ENCODE peak calls at places on chromosomes 4 and X, in seven cellular contexts. E is uterus; C is GM12865; T is BJ; Y is stimulated activated CD4-positive, alpha-beta T cell treated with anti-CD3 and anti-CD28 coated beads, Interleukin-4, amount 100 ng/mL, for 48 hours; J is Panc1; S is HT1080. L is an unnamed sample.
A peak's percentile ranks its signal among the peaks of the same experiment; 100 is the strongest.

GRCh38 chr4:6647582-6648230 is 7.2 kb downstream of the MRFAP1 start:
- DNase-seq in J (no peak), S (no peak), Y (no peak), T (no peak), C (no peak), E (no peak), L (no peak)

GRCh38 chr4:183906736-183907651 is 1.9 kb downstream of the STOX2 start:
- DNase-seq in Y (no peak), C (no peak), T (no peak), S (no peak), E (no peak), J (no peak), L (no peak)

GRCh38 chr4:116546759-116547158 is 538.6 kb downstream of the TRAM1L1 start:
- DNase-seq in E (no peak), Y (no peak), C (no peak), J (no peak), T (no peak), S (no peak), L (no peak)

GRCh38 chr4:38802561-38803355 is 1.8 kb downstream of the TLR1 start:
- DNase-seq in S (no peak), J (no peak), C (no peak), Y (no peak), T (no peak), E (no peak), L (no peak)

GRCh38 chrX:24214568-24214967 is 65.0 kb downstream of the ZFX start:
- DNase-seq in J (no peak), C (no peak), Y (no peak), T (no peak), E (no peak), S (no peak), L (no peak)

GRCh38 chr4:105605493-105605892 is 53.1 kb downstream of the ARHGEF38 start:
- DNase-seq in S (peak; percentile 45), Y (no peak), T (no peak), E (no peak), C (no peak), J (no peak), L (no peak)

GRCh38 chrX:130878350-130879341 is 24.4 kb downstream of the ENOX2 start:
- DNase-seq in C (no peak), T (peak; percentile 19), Y (no peak), E (no peak), S (peak; percentile 88), J (no peak), L (no peak)

GRCh38 chr4:121696140-121696640 is 590 bp downstream of the ANXA5 start:
- DNase-seq in Y (peak; percentile 54), S (peak; percentile 76), C (peak; percentile 72), J (no peak), E (peak; percentile 82), T (no peak), L (no peak)

GRCh38 chr4:184471872-184472539 is 2.3 kb downstream of the IRF2 start:
- DNase-seq in T (no peak), C (peak; percentile 85), E (no peak), S (no peak), Y (no peak), J (no peak), L (no peak)

GRCh38 chr4:15805583-15806517 is 27.7 kb downstream of the CD38 start:
- DNase-seq in E (no peak), S (peak; percentile 24), J (peak; percentile 22), Y (no peak), T (no peak), C (peak; percentile 66), L (peak; percentile 34)

GRCh38 chrX:18098704-18099103 is 122.0 kb downstream of the BEND2 start:
- DNase-seq in C (no peak), S (no peak), J (no peak), T (no peak), E (no peak), Y (no peak), L (no peak)

GRCh38 chrX:19625612-19626011 is 110.3 kb upstream of the MAP3K15 start:
- DNase-seq in T (no peak), C (peak; percentile 19), E (no peak), J (no peak), S (peak; percentile 88), Y (peak; percentile 15), L (no peak)

GRCh38 chr4:141134051-141134450 is 782 bp upstream of the RNF150 start:
- DNase-seq in Y (no peak), J (no peak), E (no peak), S (no peak), C (no peak), T (no peak), L (no peak)

GRCh38 chr4:185346975-185347601 is 48.6 kb downstream of the LRP2BP start:
- DNase-seq in Y (no peak), S (peak; percentile 5), J (no peak), E (no peak), T (no peak), C (no peak), L (no peak)

GRCh38 chr4:88106205-88106604 is 52.2 kb downstream of the ABCG2 start:
- DNase-seq in C (no peak), J (peak; percentile 61), S (peak; percentile 89), E (no peak), T (no peak), Y (no peak), L (peak; percentile 48)

GRCh38 chr4:2886622-2887021 is 43.0 kb downstream of the ADD1 start:
- DNase-seq in C (no peak), Y (no peak), T (no peak), E (no peak), J (no peak), S (no peak), L (no peak)

GRCh38 chr4:118340109-118340508 is 12.7 kb downstream of the PRSS12 start:
- DNase-seq in C (no peak), Y (no peak), J (no peak), S (no peak), T (no peak), E (no peak), L (no peak)

GRCh38 chr4:167713756-167714155 is 378.6 kb upstream of the ANXA10 start:
- DNase-seq in J (no peak), C (no peak), T (no peak), E (no peak), S (peak; percentile 26), Y (no peak), L (no peak)

GRCh38 chrX:153765138-153766079 is 1.4 kb downstream of the PLXNB3 start:
- DNase-seq in Y (no peak), C (peak; percentile 0), S (peak; percentile 23), E (peak; percentile 24), J (no peak), T (no peak), L (no peak)